ENCODE peak calls at places on chromosome 3, in ten cellular contexts. S is heart right ventricle, X is heart left ventricle, U is stomach, F is mammary epithelial cell, N is mesenchymal stem cell, E is upper lobe of right lung, V is spleen, Y is tibial nerve, B is A549. A is an unnamed sample.
A peak's percentile ranks its signal among the peaks of the same experiment; 100 is the strongest.

GRCh38 chr3:120907659-120908029 is 361 bp upstream of the STXBP5L start:
- DNase-seq in S (no peak), X (no peak), U (no peak), F (no peak), N (no peak), E (no peak), V (no peak), Y (no peak), B (no peak), A (no peak)

GRCh38 chr3:140206196-140207040 is 271.4 kb downstream of the CLSTN2 start:
- DNase-seq in S (no peak), X (no peak), U (no peak), F (peak; percentile 39), N (no peak), E (no peak), V (no peak), Y (no peak), B (peak; percentile 4), A (no peak)

GRCh38 chr3:162764672-162765071 is 1268.1 kb downstream of the OTOL1 start:
- DNase-seq in S (no peak), X (no peak), U (no peak), F (no peak), N (peak; percentile 26), E (no peak), V (no peak), Y (no peak), B (peak; percentile 18), A (peak; percentile 2)

GRCh38 chr3:127482216-127483004 is 108.1 kb downstream of the TPRA1 start:
- DNase-seq in S (no peak), X (peak; percentile 8), U (no peak), F (no peak), N (no peak), E (no peak), V (peak; percentile 20), Y (no peak), B (no peak), A (no peak)

GRCh38 chr3:101571028-101571895 is 2.7 kb upstream of the PCNP start:
- DNase-seq in S (no peak), X (no peak), U (no peak), F (no peak), N (no peak), E (no peak), V (no peak), Y (no peak), B (no peak), A (no peak)

GRCh38 chr3:159765860-159766294 is 222.8 kb upstream of the IL12A start:
- DNase-seq in S (no peak), X (peak; percentile 58), U (no peak), F (no peak), N (no peak), E (no peak), V (no peak), Y (no peak), B (no peak), A (no peak)

GRCh38 chr3:191391873-191392808 is 61.8 kb upstream of the UTS2B start:
- DNase-seq in S (no peak), X (no peak), U (no peak), F (no peak), N (no peak), E (no peak), V (no peak), Y (no peak), B (no peak), A (no peak)

GRCh38 chr3:177529716-177530335 is 332.5 kb upstream of the TBL1XR1 start:
- DNase-seq in S (no peak), X (no peak), U (no peak), F (no peak), N (peak; percentile 24), E (no peak), V (no peak), Y (no peak), B (no peak), A (no peak)

DNA sequence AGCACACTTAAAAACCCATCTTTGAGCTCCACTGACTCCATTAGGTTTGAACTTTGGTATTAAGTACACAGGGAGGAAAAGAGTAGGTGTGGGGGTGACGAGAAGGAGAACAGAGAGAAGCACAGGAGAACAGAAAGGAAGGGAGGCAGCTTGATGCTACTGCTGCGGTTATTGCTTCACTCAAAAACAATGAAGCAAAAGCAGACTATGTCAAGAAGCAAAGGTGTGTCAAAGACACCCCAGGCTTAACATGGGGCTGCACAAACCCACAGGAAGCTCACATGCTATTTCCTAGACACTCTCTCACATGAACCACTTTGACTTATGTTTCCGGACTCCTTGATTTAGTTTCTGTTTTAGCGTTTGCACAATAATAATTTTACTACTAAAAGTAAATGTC is 961.0 kb upstream of the CFAP20DC start:
- DNase-seq in S (no peak), X (no peak), U (no peak), F (no peak), N (no peak), E (no peak), V (no peak), Y (no peak), B (no peak), A (peak; percentile 65)
- H3K4me3 ChIP-seq in S (no peak overlapping the region), X (no peak overlapping the region), U (no peak overlapping the region), F (no peak overlapping the region), N (no peak overlapping the region), E (no peak overlapping the region), V (no peak overlapping the region), Y (peak overlapping the region; percentile 11), B (no peak overlapping the region), A (no peak overlapping the region)

GRCh38 chr3:71374582-71374981 is 208.9 kb downstream of the FOXP1 start:
- DNase-seq in S (no peak), X (no peak), U (no peak), F (no peak), N (no peak), E (no peak), V (no peak), Y (no peak), B (no peak), A (no peak)
- H3K4me1 ChIP-seq in S (no peaks in the 10 kb centered on the region), X (peaks cover 7% of the 10 kb centered on the region), U (no peaks in the 10 kb centered on the region), F (no peaks in the 10 kb centered on the region), N (peaks cover 12% of the 10 kb centered on the region), E (peaks cover 9% of the 10 kb centered on the region), V (peaks cover 79% of the 10 kb centered on the region), Y (no peaks in the 10 kb centered on the region), B (no peaks in the 10 kb centered on the region), A (no peaks in the 10 kb centered on the region)

DNA sequence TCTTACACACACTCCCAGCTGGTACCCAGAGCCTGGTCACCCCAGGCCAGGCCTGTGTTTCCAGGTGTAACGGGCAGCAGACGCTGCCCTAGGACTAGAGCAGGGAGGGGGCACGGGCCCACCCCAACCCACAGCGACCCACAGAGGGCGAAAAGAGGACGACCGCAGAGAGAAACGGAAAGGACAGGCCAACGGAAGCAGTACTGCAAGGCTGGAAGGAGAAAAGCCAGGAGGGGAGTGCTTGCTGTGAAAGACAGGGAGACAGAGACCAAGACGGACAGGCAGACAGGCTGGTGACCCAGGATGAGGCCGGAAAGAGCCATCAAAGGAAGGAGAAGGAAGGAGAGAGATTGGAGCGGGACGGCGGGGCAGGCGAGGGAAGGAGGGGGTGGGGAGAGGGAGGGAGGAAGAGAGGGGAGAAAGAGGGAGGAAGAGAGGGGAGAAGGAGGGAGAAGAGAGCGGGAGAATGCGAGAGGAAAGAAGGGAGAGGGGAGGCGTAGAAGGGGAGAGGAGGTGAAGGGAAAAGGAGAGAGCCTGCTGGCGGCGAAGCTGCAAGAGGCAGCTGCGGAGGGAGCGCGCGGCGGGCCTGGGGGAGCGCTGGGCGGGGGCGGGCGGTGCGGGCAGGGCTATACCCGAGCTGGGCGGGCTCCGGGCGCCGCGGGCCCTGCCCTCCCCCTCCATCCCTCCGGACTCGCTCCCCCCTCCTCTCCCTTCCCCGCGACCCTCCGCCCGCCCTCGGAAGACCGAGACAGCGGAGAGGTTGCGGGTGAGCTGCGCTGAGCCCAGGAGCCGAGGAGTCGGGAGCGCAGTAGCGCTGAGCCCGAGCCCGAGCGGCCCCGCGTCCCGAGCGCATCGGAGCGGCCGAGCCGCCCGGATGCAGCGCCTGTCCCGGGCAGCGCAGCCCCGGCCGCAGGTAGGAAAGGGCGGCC is at the start of gene SLC6A1:
- DNase-seq in S (peak; percentile 39), X (peak; percentile 43), U (no peak), F (no peak), N (no peak), E (no peak), V (no peak), Y (peak; percentile 15), B (peak; percentile 22), A (no peak)
- H3K27ac ChIP-seq in S (peak within 1 kb of the TSS; percentile 58), X (no peak within 1 kb of the TSS), U (peak within 1 kb of the TSS; percentile 8), F (no peak within 1 kb of the TSS), N (no peak within 1 kb of the TSS), E (no peak within 1 kb of the TSS), V (no peak within 1 kb of the TSS), Y (no peak within 1 kb of the TSS), B (peak within 1 kb of the TSS; percentile 51), A (no peak within 1 kb of the TSS)

GRCh38 chr3:194397757-194398312 is 1.2 kb downstream of the GP5 start:
- DNase-seq in S (no peak), X (no peak), U (no peak), F (no peak), N (no peak), E (peak; percentile 61), V (peak; percentile 74), Y (no peak), B (no peak), A (no peak)
- H3K4me3 ChIP-seq in S (peak overlapping the region; percentile 51), X (peak overlapping the region; percentile 16), U (peak overlapping the region; percentile 42), F (no peak overlapping the region), N (no peak overlapping the region), E (peak overlapping the region; percentile 31), V (peak overlapping the region; percentile 29), Y (peak overlapping the region; percentile 16), B (no peak overlapping the region), A (no peak overlapping the region)

GRCh38 chr3:124862006-124862405 is 25.2 kb downstream of the ITGB5 start:
- DNase-seq in S (no peak), X (no peak), U (no peak), F (no peak), N (no peak), E (no peak), V (no peak), Y (no peak), B (no peak), A (no peak)

GRCh38 chr3:124859025-124859424 is 28.1 kb downstream of the ITGB5 start:
- DNase-seq in S (no peak), X (peak; percentile 37), U (no peak), F (no peak), N (peak; percentile 97), E (no peak), V (no peak), Y (no peak), B (peak; percentile 83), A (no peak)

GRCh38 chr3:124860599-124860998 is 26.6 kb downstream of the ITGB5 start:
- DNase-seq in S (peak; percentile 29), X (peak; percentile 82), U (peak; percentile 46), F (peak; percentile 84), N (peak; percentile 98), E (no peak), V (no peak), Y (peak; percentile 64), B (peak; percentile 94), A (no peak)

GRCh38 chr3:124858275-124858674 is 28.9 kb downstream of the ITGB5 start:
- DNase-seq in S (no peak), X (no peak), U (no peak), F (no peak), N (peak; percentile 86), E (no peak), V (no peak), Y (no peak), B (no peak), A (no peak)

DNA sequence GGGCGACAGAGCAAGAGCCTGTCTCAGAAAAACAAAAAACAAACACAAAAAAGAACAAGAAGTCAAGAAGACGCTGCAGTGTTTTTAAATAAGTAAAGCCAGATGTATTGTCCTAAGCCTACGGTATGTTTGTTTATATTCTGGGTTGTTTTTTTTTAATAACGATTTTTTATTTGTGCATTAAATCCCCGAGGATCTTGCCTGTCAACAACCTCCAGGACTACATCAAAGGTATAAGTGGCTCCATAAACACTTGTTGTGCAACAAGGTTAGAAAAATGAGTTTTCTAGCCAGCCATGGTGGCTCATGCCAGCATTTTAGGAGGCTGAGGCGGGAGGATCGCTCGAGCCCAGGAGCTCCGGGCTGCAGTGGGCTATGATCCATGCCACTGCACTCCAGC is 26.1 kb downstream of the ITGB5 start:
- DNase-seq in S (no peak), X (no peak), U (no peak), F (no peak), N (no peak), E (no peak), V (no peak), Y (no peak), B (peak; percentile 56), A (no peak)
- H3K4me1 ChIP-seq in S (peaks cover 38% of the 10 kb centered on the region), X (peaks cover 40% of the 10 kb centered on the region), U (peaks cover 48% of the 10 kb centered on the region), F (peaks cover 27% of the 10 kb centered on the region), N (peaks cover 18% of the 10 kb centered on the region), E (peaks cover 12% of the 10 kb centered on the region), V (peaks cover 23% of the 10 kb centered on the region), Y (no peaks in the 10 kb centered on the region), B (peaks cover 65% of the 10 kb centered on the region), A (no peaks in the 10 kb centered on the region)

A was measured in small intestine.